ENCODE peak calls at places on chromosome 12, in five cellular contexts. U, Q, D, W and A are unnamed samples.

GRCh38 chr12:52171950-52172512 is 19.8 kb downstream of the KRT80 start:
- DNase-seq in U (no peak), Q (peak; percentile 53), D (peak; percentile 44), W (no peak), A (no peak)

GRCh38 chr12:26122681-26123481 is 2.0 kb downstream of the BHLHE41 start:
- DNase-seq in Q (peak; percentile 66), W (peak; percentile 88), D (peak; percentile 65), U (peak; percentile 62), A (peak; percentile 62)

GRCh38 chr12:22262309-22262708 is 72.2 kb downstream of the ST8SIA1 start:
- DNase-seq in U (no peak), W (no peak), Q (no peak), D (no peak), A (no peak)

GRCh38 chr12:54032627-54033100 is at the start of gene HOXC5:
- DNase-seq in D (peak; percentile 93), W (peak; percentile 78), Q (peak; percentile 80), U (peak; percentile 5), A (peak; percentile 78)

GRCh38 chr12:57111046-57111698 is at the start of gene STAT6:
- DNase-seq in Q (peak; percentile 58), U (peak; percentile 48), W (peak; percentile 86), D (no peak), A (peak; percentile 79)

GRCh38 chr12:96448287-96448686 is 41.1 kb upstream of the CFAP54 start:
- DNase-seq in D (no peak), U (no peak), W (no peak), Q (no peak), A (no peak)

GRCh38 chr12:108581311-108582227 is 16.3 kb downstream of the TMEM119 start:
- DNase-seq in U (no peak), W (no peak), D (no peak), Q (no peak), A (no peak)

GRCh38 chr12:63997198-63997597 is 152.7 kb downstream of the SRGAP1 start:
- DNase-seq in U (no peak), W (no peak), Q (no peak), D (no peak), A (no peak)

GRCh38 chr12:75704664-75705063 is 193.3 kb upstream of the KRR1 start:
- DNase-seq in Q (no peak), U (no peak), D (no peak), W (no peak), A (no peak)